ENCODE peak calls at places on chromosomes 16 and 17, in nine cellular contexts. One of them, this sample, is unnamed.

GRCh38 chr17:46978489-46979022 is 497 bp downstream of the RPRML start:
- DNase-seq in gastrocnemius medialis: no peak
- DNase-seq in upper lobe of left lung: peak; percentile 87
- DNase-seq in breast epithelium: no peak
- DNase-seq in esophagus squamous epithelium: no peak
- DNase-seq in stomach: no peak
- DNase-seq in suprapubic skin: no peak
- DNase-seq in right lobe of liver: no peak
- DNase-seq in uterus: no peak
- DNase-seq in this sample: no peak

GRCh38 chr17:14310584-14310983 is 9.7 kb downstream of the HS3ST3B1 start:
- DNase-seq in gastrocnemius medialis: no peak
- DNase-seq in stomach: no peak
- DNase-seq in breast epithelium: no peak
- DNase-seq in esophagus squamous epithelium: no peak
- DNase-seq in uterus: no peak
- DNase-seq in upper lobe of left lung: no peak
- DNase-seq in right lobe of liver: peak; percentile 52
- DNase-seq in suprapubic skin: no peak
- DNase-seq in this sample: no peak

GRCh38 chr17:81870155-81870977 is 771 bp downstream of the ARHGDIA start:
- DNase-seq in upper lobe of left lung: peak; percentile 91
- DNase-seq in right lobe of liver: peak; percentile 60
- DNase-seq in stomach: peak; percentile 40
- DNase-seq in suprapubic skin: no peak
- DNase-seq in uterus: peak; percentile 48
- DNase-seq in breast epithelium: no peak
- DNase-seq in esophagus squamous epithelium: no peak
- DNase-seq in gastrocnemius medialis: no peak
- DNase-seq in this sample: peak; percentile 51

GRCh38 chr17:19958023-19958422 is 19.6 kb downstream of the AKAP10 start:
- DNase-seq in right lobe of liver: no peak
- DNase-seq in esophagus squamous epithelium: no peak
- DNase-seq in suprapubic skin: no peak
- DNase-seq in upper lobe of left lung: no peak
- DNase-seq in breast epithelium: no peak
- DNase-seq in gastrocnemius medialis: no peak
- DNase-seq in stomach: no peak
- DNase-seq in uterus: no peak
- DNase-seq in this sample: no peak

GRCh38 chr17:27878776-27879562 is 14.2 kb downstream of the LYRM9 start:
- DNase-seq in breast epithelium: no peak
- DNase-seq in esophagus squamous epithelium: no peak
- DNase-seq in right lobe of liver: no peak
- DNase-seq in stomach: no peak
- DNase-seq in gastrocnemius medialis: no peak
- DNase-seq in upper lobe of left lung: peak; percentile 34
- DNase-seq in suprapubic skin: no peak
- DNase-seq in uterus: no peak
- DNase-seq in this sample: peak; percentile 30

GRCh38 chr17:67686246-67686645 is 31.5 kb upstream of the NOL11 start:
- DNase-seq in uterus: no peak
- DNase-seq in esophagus squamous epithelium: no peak
- DNase-seq in stomach: no peak
- DNase-seq in breast epithelium: no peak
- DNase-seq in gastrocnemius medialis: no peak
- DNase-seq in suprapubic skin: no peak
- DNase-seq in right lobe of liver: no peak
- DNase-seq in upper lobe of left lung: no peak
- DNase-seq in this sample: no peak

GRCh38 chr16:19718624-19718965 is 524 bp downstream of the IQCK start:
- DNase-seq in upper lobe of left lung: no peak
- DNase-seq in stomach: no peak
- DNase-seq in suprapubic skin: no peak
- DNase-seq in uterus: no peak
- DNase-seq in right lobe of liver: no peak
- DNase-seq in breast epithelium: no peak
- DNase-seq in esophagus squamous epithelium: no peak
- DNase-seq in gastrocnemius medialis: no peak
- DNase-seq in this sample: no peak

GRCh38 chr16:1308036-1308976 is 1.1 kb upstream of the UBE2I start:
- DNase-seq in right lobe of liver: no peak
- DNase-seq in uterus: peak; percentile 28
- DNase-seq in breast epithelium: no peak
- DNase-seq in gastrocnemius medialis: no peak
- DNase-seq in stomach: no peak
- DNase-seq in esophagus squamous epithelium: no peak
- DNase-seq in upper lobe of left lung: no peak
- DNase-seq in suprapubic skin: no peak
- DNase-seq in this sample: no peak

GRCh38 chr16:68421076-68421475 is 27.2 kb downstream of the SMPD3 start:
- DNase-seq in right lobe of liver: no peak
- DNase-seq in gastrocnemius medialis: no peak
- DNase-seq in stomach: no peak
- DNase-seq in upper lobe of left lung: peak; percentile 6
- DNase-seq in uterus: no peak
- DNase-seq in esophagus squamous epithelium: no peak
- DNase-seq in breast epithelium: peak; percentile 12
- DNase-seq in suprapubic skin: no peak
- DNase-seq in this sample: no peak

GRCh38 chr16:67406628-67407027 is 9.6 kb downstream of the ZDHHC1 start:
- DNase-seq in stomach: no peak
- DNase-seq in breast epithelium: no peak
- DNase-seq in suprapubic skin: no peak
- DNase-seq in right lobe of liver: no peak
- DNase-seq in gastrocnemius medialis: no peak
- DNase-seq in upper lobe of left lung: no peak
- DNase-seq in esophagus squamous epithelium: no peak
- DNase-seq in uterus: peak; percentile 74
- DNase-seq in this sample: no peak

GRCh38 chr17:75077072-75077489 is 10.7 kb upstream of the SLC16A5 start:
- DNase-seq in right lobe of liver: peak; percentile 88
- DNase-seq in esophagus squamous epithelium: no peak
- DNase-seq in stomach: no peak
- DNase-seq in uterus: no peak
- DNase-seq in suprapubic skin: no peak
- DNase-seq in gastrocnemius medialis: no peak
- DNase-seq in breast epithelium: no peak
- DNase-seq in upper lobe of left lung: no peak
- DNase-seq in this sample: no peak

GRCh38 chr16:68685685-68686478 is 40.8 kb downstream of the CDH3 start:
- DNase-seq in breast epithelium: no peak
- DNase-seq in upper lobe of left lung: no peak
- DNase-seq in stomach: no peak
- DNase-seq in gastrocnemius medialis: no peak
- DNase-seq in right lobe of liver: no peak
- DNase-seq in esophagus squamous epithelium: no peak
- DNase-seq in uterus: no peak
- DNase-seq in suprapubic skin: no peak
- DNase-seq in this sample: no peak

GRCh38 chr17:74152591-74153455 is 50.7 kb upstream of the RPL38 start:
- DNase-seq in right lobe of liver: no peak
- DNase-seq in stomach: no peak
- DNase-seq in suprapubic skin: peak; percentile 55
- DNase-seq in uterus: no peak
- DNase-seq in upper lobe of left lung: no peak
- DNase-seq in esophagus squamous epithelium: no peak
- DNase-seq in breast epithelium: no peak
- DNase-seq in gastrocnemius medialis: no peak
- DNase-seq in this sample: no peak

GRCh38 chr17:77327566-77328463 is 187.0 kb downstream of the SEC14L1 start:
- DNase-seq in breast epithelium: peak; percentile 40
- DNase-seq in gastrocnemius medialis: no peak
- DNase-seq in right lobe of liver: peak; percentile 65
- DNase-seq in uterus: no peak
- DNase-seq in upper lobe of left lung: no peak
- DNase-seq in suprapubic skin: peak; percentile 70
- DNase-seq in esophagus squamous epithelium: no peak
- DNase-seq in stomach: peak; percentile 22
- DNase-seq in this sample: peak; percentile 28

GRCh38 chr16:86635181-86635580 is 56.8 kb downstream of the FOXL1 start:
- DNase-seq in suprapubic skin: no peak
- DNase-seq in right lobe of liver: no peak
- DNase-seq in breast epithelium: no peak
- DNase-seq in gastrocnemius medialis: no peak
- DNase-seq in uterus: no peak
- DNase-seq in stomach: no peak
- DNase-seq in upper lobe of left lung: no peak
- DNase-seq in esophagus squamous epithelium: no peak
- DNase-seq in this sample: peak; percentile 45

GRCh38 chr17:77644981-77645380 is 313.5 kb upstream of the TNRC6C start:
- DNase-seq in breast epithelium: no peak
- DNase-seq in suprapubic skin: peak; percentile 41
- DNase-seq in upper lobe of left lung: peak; percentile 50
- DNase-seq in esophagus squamous epithelium: no peak
- DNase-seq in right lobe of liver: no peak
- DNase-seq in gastrocnemius medialis: peak; percentile 6
- DNase-seq in uterus: no peak
- DNase-seq in stomach: no peak
- DNase-seq in this sample: no peak

GRCh38 chr16:20674684-20675487 is 22.6 kb downstream of the ACSM1 start:
- DNase-seq in suprapubic skin: no peak
- DNase-seq in breast epithelium: no peak
- DNase-seq in esophagus squamous epithelium: no peak
- DNase-seq in right lobe of liver: no peak
- DNase-seq in gastrocnemius medialis: no peak
- DNase-seq in upper lobe of left lung: peak; percentile 2
- DNase-seq in uterus: peak; percentile 44
- DNase-seq in stomach: no peak
- DNase-seq in this sample: no peak

GRCh38 chr16:19188406-19188805 is 20.4 kb downstream of the SYT17 start:
- DNase-seq in suprapubic skin: no peak
- DNase-seq in uterus: no peak
- DNase-seq in right lobe of liver: no peak
- DNase-seq in upper lobe of left lung: no peak
- DNase-seq in gastrocnemius medialis: no peak
- DNase-seq in esophagus squamous epithelium: no peak
- DNase-seq in stomach: no peak
- DNase-seq in breast epithelium: no peak
- DNase-seq in this sample: no peak

GRCh38 chr17:41654134-41654907 is 29.9 kb upstream of the KRT17 start:
- DNase-seq in right lobe of liver: no peak
- DNase-seq in stomach: peak; percentile 94
- DNase-seq in gastrocnemius medialis: no peak
- DNase-seq in esophagus squamous epithelium: no peak
- DNase-seq in breast epithelium: peak; percentile 88
- DNase-seq in uterus: no peak
- DNase-seq in upper lobe of left lung: peak; percentile 92
- DNase-seq in suprapubic skin: no peak
- DNase-seq in this sample: peak; percentile 19

GRCh38 chr17:45171338-45172231 is 9.9 kb downstream of the HEXIM2 start:
- DNase-seq in suprapubic skin: no peak
- DNase-seq in breast epithelium: peak; percentile 83
- DNase-seq in esophagus squamous epithelium: no peak
- DNase-seq in right lobe of liver: no peak
- DNase-seq in uterus: peak; percentile 63
- DNase-seq in gastrocnemius medialis: peak; percentile 70
- DNase-seq in stomach: peak; percentile 27
- DNase-seq in upper lobe of left lung: no peak
- DNase-seq in this sample: no peak

GRCh38 chr16:65429504-65430149 is 307.8 kb upstream of the CDH11 start:
- DNase-seq in suprapubic skin: no peak
- DNase-seq in stomach: no peak
- DNase-seq in breast epithelium: no peak
- DNase-seq in right lobe of liver: no peak
- DNase-seq in gastrocnemius medialis: no peak
- DNase-seq in uterus: no peak
- DNase-seq in esophagus squamous epithelium: no peak
- DNase-seq in upper lobe of left lung: no peak
- DNase-seq in this sample: no peak

GRCh38 chr17:61408151-61409041 is 8.8 kb downstream of the TBX2 start:
- DNase-seq in breast epithelium: peak; percentile 50
- DNase-seq in gastrocnemius medialis: no peak
- DNase-seq in stomach: no peak
- DNase-seq in esophagus squamous epithelium: no peak
- DNase-seq in suprapubic skin: peak; percentile 76
- DNase-seq in right lobe of liver: no peak
- DNase-seq in upper lobe of left lung: peak; percentile 79
- DNase-seq in uterus: no peak
- DNase-seq in this sample: peak; percentile 9
- H3K4me3 ChIP-seq in breast epithelium: peak overlapping the region; percentile 73
- H3K4me3 ChIP-seq in gastrocnemius medialis: peak overlapping the region; percentile 67
- H3K4me3 ChIP-seq in stomach: peak overlapping the region; percentile 61
- H3K4me3 ChIP-seq in esophagus squamous epithelium: peak overlapping the region; percentile 69
- H3K4me3 ChIP-seq in suprapubic skin: peak overlapping the region; percentile 53
- H3K4me3 ChIP-seq in right lobe of liver: peak overlapping the region; percentile 53
- H3K4me3 ChIP-seq in upper lobe of left lung: peak overlapping the region; percentile 1
- H3K4me3 ChIP-seq in uterus: no peak overlapping the region
- H3K4me3 ChIP-seq in this sample: peak overlapping the region; percentile 63

GRCh38 chr17:39198186-39198566 is 707 bp upstream of the CACNB1 start:
- DNase-seq in gastrocnemius medialis: no peak
- DNase-seq in upper lobe of left lung: no peak
- DNase-seq in breast epithelium: no peak
- DNase-seq in right lobe of liver: no peak
- DNase-seq in esophagus squamous epithelium: no peak
- DNase-seq in uterus: no peak
- DNase-seq in suprapubic skin: no peak
- DNase-seq in stomach: no peak
- DNase-seq in this sample: no peak
- TF ChIP-seq POLR2A in gastrocnemius medialis: no peak
- TF ChIP-seq POLR2A in upper lobe of left lung: no peak
- TF ChIP-seq POLR2A in breast epithelium: no peak
- TF ChIP-seq POLR2A in right lobe of liver: no peak
- TF ChIP-seq POLR2A in esophagus squamous epithelium: no peak
- TF ChIP-seq POLR2A in uterus: no peak
- TF ChIP-seq POLR2A in suprapubic skin: no peak
- TF ChIP-seq POLR2A in stomach: no peak
- TF ChIP-seq POLR2A in this sample: no peak

DNA sequence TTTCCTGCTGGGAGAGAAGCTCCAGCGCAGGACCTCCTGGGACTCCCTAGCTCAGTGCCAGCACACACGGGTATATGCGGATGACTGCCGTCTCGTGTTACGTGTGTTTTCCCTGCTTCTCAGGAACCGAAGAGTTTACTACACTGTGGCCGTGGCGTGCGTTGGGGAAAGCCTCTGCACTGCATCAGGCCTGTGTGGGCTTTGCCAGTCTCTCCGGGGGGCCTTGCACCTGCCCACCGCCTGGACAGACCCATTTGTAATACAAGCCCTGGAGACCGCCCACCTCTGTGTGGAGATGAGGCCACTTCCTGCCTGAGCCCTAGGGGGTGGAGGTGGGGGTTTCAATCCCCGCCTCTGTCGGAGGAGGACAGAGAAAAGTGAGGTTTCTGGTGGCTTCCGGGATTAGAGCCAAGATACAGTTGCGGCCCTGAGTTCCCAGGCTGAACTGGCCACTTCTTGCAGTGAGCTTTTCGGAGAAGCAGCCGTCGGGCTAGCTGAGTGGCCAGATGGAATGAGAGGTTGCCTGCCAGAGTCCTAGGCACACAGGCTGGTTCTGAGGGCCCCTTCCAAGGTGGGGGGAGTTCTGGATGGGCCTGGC is 43.4 kb upstream of the GSE1 start:
- DNase-seq in breast epithelium: no peak
- DNase-seq in uterus: no peak
- DNase-seq in esophagus squamous epithelium: no peak
- DNase-seq in stomach: peak; percentile 54
- DNase-seq in gastrocnemius medialis: no peak
- DNase-seq in suprapubic skin: no peak
- DNase-seq in right lobe of liver: no peak
- DNase-seq in upper lobe of left lung: no peak
- DNase-seq in this sample: no peak
- H3K4me3 ChIP-seq in breast epithelium: no peak overlapping the region
- H3K4me3 ChIP-seq in uterus: no peak overlapping the region
- H3K4me3 ChIP-seq in esophagus squamous epithelium: no peak overlapping the region
- H3K4me3 ChIP-seq in stomach: no peak overlapping the region
- H3K4me3 ChIP-seq in gastrocnemius medialis: no peak overlapping the region
- H3K4me3 ChIP-seq in suprapubic skin: no peak overlapping the region
- H3K4me3 ChIP-seq in right lobe of liver: no peak overlapping the region
- H3K4me3 ChIP-seq in upper lobe of left lung: no peak overlapping the region
- H3K4me3 ChIP-seq in this sample: no peak overlapping the region

GRCh38 chr16:12231666-12232065 is 255.1 kb downstream of the SNX29 start:
- DNase-seq in right lobe of liver: no peak
- DNase-seq in breast epithelium: no peak
- DNase-seq in uterus: no peak
- DNase-seq in suprapubic skin: no peak
- DNase-seq in esophagus squamous epithelium: no peak
- DNase-seq in upper lobe of left lung: no peak
- DNase-seq in gastrocnemius medialis: no peak
- DNase-seq in stomach: no peak
- DNase-seq in this sample: no peak
- TF ChIP-seq POLR2A in right lobe of liver: no peak
- TF ChIP-seq POLR2A in breast epithelium: no peak
- TF ChIP-seq POLR2A in uterus: no peak
- TF ChIP-seq POLR2A in suprapubic skin: no peak
- TF ChIP-seq POLR2A in esophagus squamous epithelium: no peak
- TF ChIP-seq POLR2A in upper lobe of left lung: no peak
- TF ChIP-seq POLR2A in gastrocnemius medialis: no peak
- TF ChIP-seq POLR2A in stomach: no peak
- TF ChIP-seq POLR2A in this sample: no peak